ENCODE peak calls at places on chromosomes 2 and 18, in six cellular contexts. J is GM23338, U is SW480, G is NCI-H774, A is lower leg skin, E is psoas muscle. Q is an unnamed sample.

GRCh38 chr2:28750316-28751101 is 1.1 kb upstream of the PPP1CB start:
- DNase-seq in A (no peak), E (no peak), U (peak), G (peak), J (no peak), Q (no peak)

GRCh38 chr2:31297751-31298150 is 63.8 kb downstream of the EHD3 start:
- DNase-seq in G (no peak), U (no peak), E (no peak), J (no peak), A (no peak), Q (no peak)

GRCh38 chr2:46836295-46837111 is 79.1 kb downstream of the MCFD2 start:
- DNase-seq in E (no peak), G (no peak), U (no peak), A (no peak), J (no peak), Q (no peak)

GRCh38 chr18:8260847-8261246 is 348.4 kb upstream of the RAB12 start:
- DNase-seq in J (no peak), A (no peak), G (no peak), E (no peak), U (no peak), Q (no peak)

GRCh38 chr2:20728114-20728758 is 61.3 kb downstream of the GDF7 start:
- DNase-seq in E (no peak), J (no peak), U (no peak), G (no peak), A (no peak), Q (no peak)

GRCh38 chr2:128605931-128606330 is 287.3 kb upstream of the HS6ST1 start:
- DNase-seq in G (no peak), J (no peak), U (no peak), E (no peak), A (peak), Q (no peak)

GRCh38 chr2:9191044-9191481 is 15.5 kb upstream of the ASAP2 start:
- DNase-seq in A (peak), U (peak), G (no peak), E (peak), J (peak), Q (peak)

GRCh38 chr18:51193621-51194287 is 3.7 kb downstream of the MEX3C start:
- DNase-seq in J (no peak), U (no peak), A (no peak), E (no peak), G (no peak), Q (no peak)

GRCh38 chr2:167726788-167727187 is 520.6 kb downstream of the STK39 start:
- DNase-seq in U (no peak), A (no peak), G (no peak), E (no peak), J (no peak), Q (no peak)

GRCh38 chr2:174051741-174052638 is 86.8 kb upstream of the SP3 start:
- DNase-seq in J (peak), G (no peak), U (peak), E (no peak), A (no peak), Q (no peak)

GRCh38 chr2:71683666-71684065 is 230.3 kb downstream of the DYSF start:
- DNase-seq in E (no peak), J (no peak), U (no peak), G (no peak), A (no peak), Q (no peak)

Q was measured in nucleus accumbens.